ENCODE peak calls at places on chromosomes 3 and 15, in four cellular contexts. G is neuronal stem cell, Z is mesendoderm, D is H1. A is an unnamed sample.

GRCh38 chr3:37125195-37125594 is 49.2 kb downstream of the LRRFIP2 start:
- DNase-seq in G (no peak), Z (no peak), D (no peak), A (no peak)

GRCh38 chr15:25238126-25238525 is 200.7 kb downstream of the UBE3A start:
- DNase-seq in D (no peak), G (no peak), Z (no peak), A (no peak)

GRCh38 chr3:127949446-127949845 is 34.4 kb downstream of the KBTBD12 start:
- DNase-seq in Z (no peak), G (no peak), D (no peak), A (no peak)

GRCh38 chr3:76735153-76735552 is 304.7 kb upstream of the ROBO2 start:
- DNase-seq in D (no peak), G (no peak), Z (peak), A (no peak)

GRCh38 chr3:151960956-151961580 is 87.6 kb downstream of the SUCNR1 start:
- DNase-seq in Z (no peak), D (no peak), G (no peak), A (no peak)

GRCh38 chr3:142947352-142947751 is 16.1 kb downstream of the PAQR9 start:
- DNase-seq in Z (peak), G (no peak), D (peak), A (no peak)

GRCh38 chr3:113758389-113759029 is 11.7 kb downstream of the ATP6V1A start:
- DNase-seq in Z (no peak), G (no peak), D (no peak), A (peak)

GRCh38 chr3:94647131-94647530 is 584.3 kb downstream of the NSUN3 start:
- DNase-seq in D (no peak), Z (no peak), G (no peak), A (no peak)

GRCh38 chr15:45181491-45182285 is 6.1 kb downstream of the SHF start:
- DNase-seq in Z (no peak), D (no peak), G (no peak), A (no peak)

GRCh38 chr3:23508464-23508863 is 297.3 kb upstream of the UBE2E1 start:
- DNase-seq in D (no peak), G (no peak), Z (no peak), A (no peak)

GRCh38 chr15:96354731-96355560 is 24.4 kb downstream of the NR2F2 start:
- DNase-seq in G (no peak), D (no peak), Z (peak), A (peak)

GRCh38 chr3:117435481-117435880 is 725.9 kb downstream of the TUSC7 start:
- DNase-seq in Z (no peak), G (no peak), D (no peak), A (no peak)

GRCh38 chr3:43857361-43858051 is 166.8 kb downstream of the ABHD5 start:
- DNase-seq in Z (no peak), G (no peak), D (no peak), A (no peak)

GRCh38 chr15:75151214-75152128 is 50.2 kb upstream of the C15orf39 start:
- DNase-seq in G (no peak), D (no peak), Z (no peak), A (no peak)

GRCh38 chr15:40796508-40796907 is 10.4 kb upstream of the ZFYVE19 start:
- DNase-seq in Z (no peak), G (no peak), D (no peak), A (no peak)

GRCh38 chr15:68382286-68383007 is 49.5 kb downstream of the ITGA11 start:
- DNase-seq in Z (no peak), D (peak), G (no peak), A (peak)

GRCh38 chr3:197031315-197032285 is 2.0 kb upstream of the MELTF start:
- DNase-seq in Z (peak), G (no peak), D (no peak), A (peak)

GRCh38 chr15:74635228-74635627 is 19.6 kb downstream of the CLK3 start:
- DNase-seq in D (peak), G (peak), Z (peak), A (peak)

GRCh38 chr3:53921296-53921695 is 29.6 kb upstream of the SELENOK start:
- DNase-seq in G (no peak), Z (peak), D (no peak), A (peak)

DNA sequence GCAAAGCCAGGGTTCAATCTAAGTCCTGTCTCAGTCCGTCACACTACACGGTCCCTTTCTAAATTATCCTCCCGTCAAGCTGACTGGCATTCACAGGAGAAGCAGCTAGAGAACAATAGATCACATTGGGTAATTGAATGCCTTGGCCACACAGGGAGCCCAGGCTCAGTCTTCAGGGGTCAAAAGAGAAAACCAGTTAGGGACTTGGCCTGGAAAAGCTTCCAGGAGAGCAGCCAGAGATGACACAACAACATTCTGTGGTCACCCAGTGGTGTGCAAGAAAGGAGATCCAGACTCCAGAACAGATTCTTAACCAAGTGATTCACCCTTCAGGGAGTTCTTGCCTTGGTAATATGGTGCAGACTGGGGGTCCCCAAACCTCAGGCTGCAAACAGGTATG is 15.9 kb downstream of the ARHGAP31 start:
- DNase-seq in D (no peak), G (peak), Z (peak), A (peak)
- H2BK5ac ChIP-seq in D (no peak), G (no peak), Z (no peak), A (no peak)

DNA sequence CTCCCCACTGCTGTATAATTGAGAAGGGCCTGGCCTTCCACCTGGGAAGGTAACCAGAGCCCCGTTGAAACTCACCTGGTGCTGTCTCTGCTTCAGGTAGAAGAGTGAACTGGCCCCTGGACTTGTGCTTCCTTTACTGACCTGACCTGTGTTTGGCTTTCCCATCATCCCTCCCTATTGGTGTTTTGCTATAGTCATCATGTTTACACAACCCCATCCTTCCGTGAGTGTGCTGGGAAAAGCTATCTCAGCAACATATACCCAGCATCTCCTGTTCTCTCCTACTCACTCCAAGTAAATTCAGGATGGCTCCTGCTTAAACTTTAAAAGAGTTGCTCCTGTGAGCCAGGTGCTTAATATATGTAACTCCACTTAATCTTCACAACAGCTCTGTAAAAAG is 77.2 kb upstream of the TSC22D2 start:
- DNase-seq in Z (no peak), G (no peak), D (no peak), A (no peak)
- H2BK5ac ChIP-seq in Z (no peak), G (no peak), D (no peak), A (no peak)

GRCh38 chr15:57025264-57025939 is 107.0 kb downstream of the TCF12 start:
- DNase-seq in G (no peak), Z (no peak), D (no peak), A (peak)

GRCh38 chr15:57027596-57027995 is 109.2 kb downstream of the TCF12 start:
- DNase-seq in G (no peak), Z (no peak), D (no peak), A (no peak)

GRCh38 chr15:57028176-57028575 is 109.7 kb downstream of the TCF12 start:
- DNase-seq in G (no peak), D (no peak), Z (no peak), A (no peak)

GRCh38 chr15:57030011-57030410 is 111.6 kb downstream of the TCF12 start:
- DNase-seq in Z (no peak), G (no peak), D (no peak), A (no peak)

DNA sequence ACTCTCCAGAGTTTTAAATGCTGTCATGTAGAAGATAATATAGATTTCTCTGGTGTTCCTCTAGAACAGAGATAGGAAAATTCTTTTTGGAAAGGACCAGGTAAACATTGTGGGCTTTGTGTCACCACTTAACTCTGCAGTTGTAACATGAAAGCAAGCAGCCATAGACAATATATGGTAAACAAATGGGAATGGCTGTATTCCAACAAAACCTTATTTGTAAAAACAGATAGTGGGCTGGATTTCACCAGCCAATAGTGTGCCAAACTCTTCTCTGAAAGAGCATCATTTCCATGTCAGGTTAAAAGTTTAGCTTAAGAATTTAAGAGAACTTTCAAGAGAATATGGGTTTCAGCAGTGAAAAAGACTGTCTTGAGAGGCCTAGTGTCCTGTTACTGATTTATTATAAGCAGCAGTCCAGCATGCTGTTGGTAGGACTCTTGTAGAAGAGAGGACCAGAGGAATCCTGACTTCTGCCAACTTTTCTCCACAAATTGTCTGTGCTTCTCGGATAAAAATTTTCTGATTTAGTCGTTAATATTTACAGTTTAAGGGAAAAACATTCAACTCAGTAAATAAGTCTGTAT is 107.7 kb downstream of the TCF12 start:
- DNase-seq in Z (no peak), G (no peak), D (no peak), A (peak)
- H2BK5ac ChIP-seq in Z (no peak), G (no peak), D (no peak), A (no peak)

DNA sequence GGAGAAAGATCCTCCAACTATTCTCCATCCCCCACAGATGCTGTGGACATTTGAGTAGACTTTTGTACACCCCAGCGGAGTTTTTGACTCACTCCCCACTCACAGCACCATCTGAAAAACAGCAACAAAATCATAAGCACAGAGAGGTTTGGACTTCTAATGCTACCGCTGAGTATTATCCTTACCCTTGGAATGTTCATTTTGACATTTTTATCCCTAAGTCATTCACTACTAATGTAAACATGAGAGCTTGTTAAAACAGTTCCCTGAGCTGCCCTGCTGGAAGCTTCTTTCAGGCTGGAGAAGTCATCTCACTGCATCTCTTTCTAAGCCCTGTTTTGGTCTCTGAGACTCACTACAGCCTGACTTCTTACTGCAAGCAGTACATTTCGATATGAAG is 1045.9 kb downstream of the MCTP2 start:
- DNase-seq in G (no peak), D (no peak), Z (no peak), A (peak)
- H2BK5ac ChIP-seq in G (no peak), D (no peak), Z (no peak), A (no peak)

DNA sequence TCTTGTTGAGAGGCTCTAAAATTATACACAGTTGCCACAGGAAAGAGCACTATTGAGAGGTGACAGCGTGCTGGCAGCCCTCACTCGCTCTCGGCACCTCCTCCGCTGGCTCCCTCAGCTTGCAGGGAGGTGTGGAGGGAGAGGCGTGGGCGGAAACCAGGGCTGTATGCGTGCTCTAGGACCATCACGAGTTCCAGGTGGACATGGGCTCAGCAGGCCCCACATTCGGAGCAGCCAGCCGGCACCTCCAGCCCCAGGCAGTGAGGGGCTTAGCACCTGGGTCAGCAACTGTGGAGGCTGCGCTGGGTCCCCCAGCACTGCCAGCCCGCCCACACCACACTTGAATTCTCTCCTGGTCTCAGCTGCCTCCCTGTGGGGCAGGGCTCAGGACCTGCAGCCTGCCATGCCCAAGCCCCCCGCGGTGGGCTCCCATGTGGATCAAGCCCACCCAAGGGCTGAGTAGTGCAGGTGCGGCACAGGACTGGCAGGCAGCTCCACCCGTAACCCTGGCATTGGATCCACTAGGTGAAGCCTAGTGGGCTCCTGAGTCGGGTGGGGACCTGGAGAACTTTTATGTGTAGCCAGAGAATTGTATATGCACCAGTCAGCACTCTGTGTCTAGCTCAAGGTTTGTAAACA is 460.6 kb upstream of the ALCAM start:
- DNase-seq in Z (no peak), G (no peak), D (no peak), A (no peak)
- H2BK5ac ChIP-seq in Z (no peak), G (no peak), D (no peak), A (no peak)

DNA sequence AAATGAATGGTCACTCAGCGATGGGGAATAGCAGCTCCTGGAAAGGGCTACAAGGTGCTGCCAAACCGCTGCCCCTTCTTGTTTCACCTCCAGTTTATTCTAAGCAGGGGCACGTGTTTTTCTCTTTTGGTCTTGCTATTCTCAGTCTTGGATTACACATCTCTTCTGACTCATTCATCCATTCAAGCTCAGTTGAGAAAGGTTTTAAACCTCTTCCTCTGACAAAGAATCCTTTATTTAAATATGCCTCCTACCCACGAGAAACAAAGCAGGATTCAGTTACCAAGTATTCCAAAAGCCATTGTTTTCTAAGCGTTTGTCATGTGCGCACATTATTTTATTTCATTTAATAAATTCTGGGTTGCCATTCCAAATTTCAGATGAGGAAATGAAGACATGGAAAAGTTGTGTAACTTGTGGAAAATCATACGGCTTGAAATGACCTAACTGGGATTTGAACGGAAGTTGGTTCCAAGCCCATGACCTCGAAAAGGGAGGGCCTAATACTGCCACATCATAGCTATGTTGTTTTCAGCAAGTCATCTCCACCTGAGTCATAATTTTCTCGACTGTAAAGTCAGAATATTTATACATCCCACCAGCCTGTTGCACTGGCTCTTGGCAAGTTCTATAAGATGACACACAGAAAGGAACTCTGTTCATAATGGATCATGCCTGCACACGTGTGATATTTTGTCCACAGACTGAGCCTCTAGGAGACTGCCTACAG is 292.0 kb upstream of the SLCO3A1 start:
- DNase-seq in G (no peak), D (no peak), Z (no peak), A (no peak)
- H2BK5ac ChIP-seq in G (no peak), D (no peak), Z (no peak), A (no peak)

A was measured in mesenchymal stem cell.